ENCODE peak calls at places on chromosomes 5 and 9, in six cellular contexts. J is CD4-positive, alpha-beta T cell; L is SJSA1; Q is A549; V is DMS53; C is activated T-cell treated with anti-CD3 and anti-CD28 coated beads for 1 hour. D is an unnamed sample.

GRCh38 chr5:10652151-10652550 is 88.3 kb downstream of the ANKRD33B start:
- DNase-seq in C (no peak), Q (no peak), J (no peak), L (peak; percentile 49), V (no peak), D (no peak)

GRCh38 chr9:104905931-104906330 is 22.0 kb downstream of the ABCA1 start:
- DNase-seq in J (no peak), L (no peak), Q (no peak), C (no peak), V (no peak), D (no peak)

GRCh38 chr5:40033009-40033408 is 608.2 kb upstream of the DAB2 start:
- DNase-seq in Q (no peak), J (no peak), C (no peak), V (no peak), L (no peak), D (no peak)

GRCh38 chr9:16611969-16612368 is 258.5 kb downstream of the BNC2 start:
- DNase-seq in J (no peak), V (no peak), L (no peak), C (no peak), Q (no peak), D (no peak)

GRCh38 chr5:65927497-65928340 is 1.3 kb downstream of the ERBIN start:
- DNase-seq in C (no peak), V (peak; percentile 32), J (no peak), L (no peak), Q (peak; percentile 52), D (peak; percentile 36)

GRCh38 chr5:93579561-93580386 is 1.2 kb downstream of the NR2F1-AS1 start:
- DNase-seq in L (no peak), Q (no peak), J (no peak), V (peak; percentile 82), C (no peak), D (peak; percentile 91)

GRCh38 chr5:76528547-76529334 is 94.5 kb downstream of the F2RL2 start:
- DNase-seq in V (no peak), Q (no peak), L (no peak), C (no peak), J (no peak), D (no peak)

GRCh38 chr5:9588254-9588653 is 41.9 kb downstream of the TAS2R1 start:
- DNase-seq in J (no peak), C (no peak), Q (no peak), V (no peak), L (no peak), D (no peak)

GRCh38 chr5:179731791-179732411 is 721 bp upstream of the MAML1 start:
- DNase-seq in J (no peak), L (no peak), V (peak; percentile 78), Q (no peak), C (no peak), D (no peak)

GRCh38 chr9:88952976-88953375 is 38.3 kb upstream of the S1PR3 start:
- DNase-seq in L (no peak), Q (no peak), V (no peak), C (no peak), J (no peak), D (no peak)

GRCh38 chr5:38853753-38854470 is 8.1 kb downstream of the OSMR start:
- DNase-seq in L (peak; percentile 82), Q (peak; percentile 35), J (no peak), V (no peak), C (no peak), D (no peak)

GRCh38 chr5:151068571-151069197 is 12.2 kb downstream of the TNIP1 start:
- DNase-seq in Q (no peak), L (no peak), C (no peak), V (no peak), J (no peak), D (no peak)

GRCh38 chr5:67886761-67887160 is 328.8 kb upstream of the PIK3R1 start:
- DNase-seq in J (no peak), Q (no peak), V (no peak), C (no peak), L (no peak), D (peak; percentile 63)

GRCh38 chr5:115835481-115835880 is 5.9 kb downstream of the ATG12 start:
- DNase-seq in Q (no peak), V (no peak), L (no peak), C (no peak), J (no peak), D (no peak)

GRCh38 chr9:82091100-82091499 is 102.5 kb downstream of the SPATA31D1 start:
- DNase-seq in C (no peak), Q (no peak), L (no peak), J (no peak), V (no peak), D (peak; percentile 41)

GRCh38 chr5:149114403-149115312 is 26.6 kb upstream of the ABLIM3 start:
- DNase-seq in V (peak; percentile 82), Q (peak; percentile 33), L (peak; percentile 75), C (peak; percentile 9), J (peak; percentile 7), D (peak; percentile 79)

GRCh38 chr5:10106806-10107205 is 142.9 kb downstream of the ATPSCKMT start:
- DNase-seq in L (no peak), V (no peak), C (no peak), J (no peak), Q (no peak), D (no peak)

GRCh38 chr9:125747765-125748510 is 765 bp downstream of the PBX3 start:
- DNase-seq in J (peak; percentile 17), V (peak; percentile 60), C (peak; percentile 9), Q (peak; percentile 44), L (no peak), D (peak; percentile 73)

GRCh38 chr9:77647659-77648457 is at the start of gene GNA14:
- DNase-seq in J (no peak), L (no peak), Q (no peak), V (peak; percentile 61), C (no peak), D (peak; percentile 65)

GRCh38 chr5:126805108-126805507 is 28.2 kb downstream of the LMNB1 start:
- DNase-seq in Q (no peak), C (no peak), L (no peak), V (no peak), J (no peak), D (no peak)

GRCh38 chr9:118271936-118272335 is 567.7 kb downstream of the TLR4 start:
- DNase-seq in Q (no peak), L (no peak), J (no peak), C (no peak), V (peak; percentile 56), D (peak; percentile 33)

GRCh38 chr9:24939099-24939850 is 393.6 kb upstream of the IZUMO3 start:
- DNase-seq in C (no peak), Q (no peak), V (no peak), L (no peak), J (no peak), D (peak; percentile 99)

GRCh38 chr5:41432481-41433253 is 77.7 kb downstream of the PLCXD3 start:
- DNase-seq in C (no peak), J (no peak), Q (no peak), L (no peak), V (peak; percentile 56), D (no peak)

D was measured in NCI-H69.